ENCODE peak calls at places on chromosome 11, in four cellular contexts. C is NAMALWA, F is DMS79, N is heart right ventricle. W is an unnamed sample.

GRCh38 chr11:73750238-73750637 is 10.6 kb downstream of the RAB6A start:
- DNase-seq in C (no peak), F (no peak), N (no peak), W (no peak)

GRCh38 chr11:62614275-62614674 is 1.2 kb downstream of the ROM1 start:
- DNase-seq in C (no peak), F (no peak), N (no peak), W (no peak)

GRCh38 chr11:62439785-62440602 is 21.2 kb downstream of the SCGB1A1 start:
- DNase-seq in C (no peak), F (no peak), N (peak), W (peak)

GRCh38 chr11:2208691-2209369 is 37.2 kb upstream of the TH start:
- DNase-seq in C (no peak), F (no peak), N (peak), W (peak)

GRCh38 chr11:46265764-46266163 is 11.7 kb upstream of the CREB3L1 start:
- DNase-seq in C (no peak), F (no peak), N (no peak), W (no peak)

GRCh38 chr11:100152751-100153150 is 534.3 kb upstream of the ARHGAP42 start:
- DNase-seq in C (no peak), F (no peak), N (no peak), W (no peak)

GRCh38 chr11:6647282-6647679 is 8.3 kb downstream of the DCHS1 start:
- DNase-seq in C (no peak), F (no peak), N (peak), W (peak)

GRCh38 chr11:12848413-12848812 is 160.7 kb upstream of the RASSF10 start:
- DNase-seq in C (no peak), F (no peak), N (no peak), W (no peak)

GRCh38 chr11:2791521-2792375 is 92.0 kb upstream of the KCNQ1OT1 start:
- DNase-seq in C (no peak), F (peak), N (no peak), W (peak)

GRCh38 chr11:43567396-43567975 is 113.1 kb upstream of the HSD17B12 start:
- DNase-seq in C (peak), F (no peak), N (no peak), W (no peak)